ENCODE peak calls at places on chromosome 9, in ten cellular contexts. A, F, E, L, T, W, J, H, P and S are unnamed samples.

GRCh38 chr9:31314241-31314640 is 1070.2 kb upstream of the ACO1 start:
- DNase-seq in T (no peak), P (no peak), L (no peak), J (no peak), E (no peak), H (no peak), F (no peak), W (no peak), A (no peak), S (no peak)

GRCh38 chr9:87497604-87498045 is at the start of gene DAPK1:
- DNase-seq in A (no peak), W (peak; percentile 13), T (no peak), F (peak; percentile 49), J (peak; percentile 87), E (peak; percentile 87), H (peak; percentile 92), P (peak; percentile 55), L (peak; percentile 21), S (peak; percentile 84)

GRCh38 chr9:446074-446699 is 231.5 kb downstream of the DOCK8 start:
- DNase-seq in L (no peak), P (no peak), A (no peak), H (no peak), T (no peak), W (no peak), F (no peak), E (no peak), J (no peak), S (no peak)

GRCh38 chr9:72213906-72214305 is 64.7 kb downstream of the GDA start:
- DNase-seq in J (no peak), T (no peak), P (no peak), L (no peak), W (no peak), F (no peak), A (no peak), E (no peak), H (no peak), S (no peak)

GRCh38 chr9:107142896-107143603 is 140.0 kb upstream of the RAD23B start:
- DNase-seq in J (no peak), F (no peak), T (no peak), A (no peak), P (no peak), W (no peak), H (no peak), E (no peak), L (no peak), S (no peak)

GRCh38 chr9:70601000-70601929 is 186.8 kb upstream of the KLF9 start:
- DNase-seq in W (peak; percentile 39), J (peak; percentile 97), E (no peak), L (no peak), H (peak; percentile 91), A (no peak), P (peak; percentile 84), F (peak; percentile 25), T (no peak), S (peak; percentile 86)

GRCh38 chr9:78026416-78026815 is 5.2 kb downstream of the GNAQ start:
- DNase-seq in J (no peak), E (no peak), F (no peak), P (no peak), H (no peak), W (no peak), L (no peak), T (no peak), A (no peak), S (no peak)

GRCh38 chr9:27181381-27181780 is 72.4 kb downstream of the TEK start:
- DNase-seq in A (no peak), L (no peak), E (no peak), J (no peak), W (no peak), P (no peak), F (no peak), H (no peak), T (no peak), S (no peak)